ENCODE peak calls at places on chromosomes 13 and 19, in four cellular contexts. One of them, this sample, is unnamed. For H3K4me1, the result is how much of the 10 kb centered on the place peaks cover.

GRCh38 chr19:33767898-33768413 is 28.7 kb upstream of the KCTD15 start:
- DNase-seq in thoracic aorta: no peak
- DNase-seq in GM23248: peak
- DNase-seq in right lobe of liver: no peak
- DNase-seq in this sample: no peak

GRCh38 chr19:56132316-56132822 is 8.7 kb upstream of the ZNF444 start:
- DNase-seq in thoracic aorta: no peak
- DNase-seq in right lobe of liver: no peak
- DNase-seq in GM23248: no peak
- DNase-seq in this sample: no peak

GRCh38 chr19:14432817-14433453 is at the start of gene PKN1:
- DNase-seq in GM23248: peak
- DNase-seq in thoracic aorta: no peak
- DNase-seq in right lobe of liver: peak
- DNase-seq in this sample: peak

GRCh38 chr19:35260694-35261304 is 8.0 kb upstream of the USF2 start:
- DNase-seq in GM23248: no peak
- DNase-seq in thoracic aorta: no peak
- DNase-seq in right lobe of liver: no peak
- DNase-seq in this sample: peak

GRCh38 chr19:46863818-46864629 is 3.2 kb downstream of the ARHGAP35 start:
- DNase-seq in right lobe of liver: no peak
- DNase-seq in GM23248: peak
- DNase-seq in thoracic aorta: no peak
- DNase-seq in this sample: peak

GRCh38 chr19:16853066-16853465 is 23.9 kb downstream of the SIN3B start:
- DNase-seq in GM23248: no peak
- DNase-seq in right lobe of liver: no peak
- DNase-seq in thoracic aorta: no peak
- DNase-seq in this sample: no peak

GRCh38 chr19:3857449-3858003 is 11.3 kb downstream of the ZFR2 start:
- DNase-seq in right lobe of liver: no peak
- DNase-seq in thoracic aorta: no peak
- DNase-seq in GM23248: no peak
- DNase-seq in this sample: no peak

GRCh38 chr13:41691276-41691675 is 233.9 kb downstream of the RGCC start:
- DNase-seq in GM23248: peak
- DNase-seq in right lobe of liver: no peak
- DNase-seq in thoracic aorta: no peak
- DNase-seq in this sample: no peak

GRCh38 chr19:50661675-50662441 is 12.6 kb downstream of the C19orf81 start:
- DNase-seq in right lobe of liver: no peak
- DNase-seq in GM23248: no peak
- DNase-seq in thoracic aorta: no peak
- DNase-seq in this sample: no peak

GRCh38 chr19:1318678-1319471 is 33.2 kb downstream of the EFNA2 start:
- DNase-seq in right lobe of liver: no peak
- DNase-seq in GM23248: no peak
- DNase-seq in thoracic aorta: no peak
- DNase-seq in this sample: no peak
- H3K4me1 ChIP-seq in right lobe of liver: under half
- H3K4me1 ChIP-seq in GM23248: under half
- H3K4me1 ChIP-seq in thoracic aorta: under half
- H3K4me1 ChIP-seq in this sample: under half

DNA sequence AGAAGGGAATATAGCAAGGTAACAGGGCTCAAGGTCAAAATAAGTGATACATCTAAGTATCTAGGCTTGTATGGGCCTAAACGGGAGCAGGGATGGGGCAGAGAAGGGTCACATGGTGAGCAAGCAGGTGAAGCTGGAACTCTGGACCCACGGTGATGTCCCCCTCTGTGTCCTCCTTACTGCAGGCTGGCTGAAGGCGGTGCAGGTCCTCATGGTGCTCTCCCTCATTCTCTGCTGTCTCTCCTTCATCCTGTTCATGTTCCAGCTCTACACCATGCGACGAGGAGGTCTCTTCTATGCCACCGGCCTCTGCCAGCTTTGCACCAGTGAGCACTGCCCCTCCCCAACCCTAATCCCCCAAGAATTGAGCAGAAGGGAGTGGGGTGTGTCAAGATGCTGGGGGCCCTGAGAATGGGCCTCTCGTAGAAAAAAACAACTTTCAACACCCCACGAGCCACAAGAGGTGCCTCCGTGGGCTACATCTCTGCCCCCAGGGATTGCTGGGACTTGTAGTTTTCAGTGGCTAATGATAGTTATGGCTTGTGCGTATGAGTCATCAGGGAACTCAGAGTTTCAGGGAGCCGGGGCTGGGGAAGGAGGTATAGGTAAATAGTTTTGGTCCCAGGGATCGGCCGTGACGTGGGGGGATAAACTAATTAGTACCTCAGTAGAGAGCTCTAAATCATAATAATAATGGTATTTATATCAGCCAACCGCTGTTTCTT is 4.0 kb downstream of the EMP3 start:
- DNase-seq in thoracic aorta: no peak
- DNase-seq in GM23248: peak
- DNase-seq in right lobe of liver: no peak
- DNase-seq in this sample: no peak
- H3K4me1 ChIP-seq in thoracic aorta: under half
- H3K4me1 ChIP-seq in GM23248: under half
- H3K4me1 ChIP-seq in right lobe of liver: under half
- H3K4me1 ChIP-seq in this sample: half or more

GRCh38 chr19:40078377-40078776 is 12.4 kb downstream of the ZNF780A start:
- DNase-seq in thoracic aorta: no peak
- DNase-seq in right lobe of liver: no peak
- DNase-seq in GM23248: peak
- DNase-seq in this sample: no peak

GRCh38 chr19:40084948-40085347 is 5.8 kb downstream of the ZNF780A start:
- DNase-seq in right lobe of liver: no peak
- DNase-seq in thoracic aorta: no peak
- DNase-seq in GM23248: no peak
- DNase-seq in this sample: no peak

GRCh38 chr19:40080289-40080688 is 10.5 kb downstream of the ZNF780A start:
- DNase-seq in right lobe of liver: no peak
- DNase-seq in thoracic aorta: no peak
- DNase-seq in GM23248: no peak
- DNase-seq in this sample: no peak
- H3K4me1 ChIP-seq in right lobe of liver: under half
- H3K4me1 ChIP-seq in thoracic aorta: under half
- H3K4me1 ChIP-seq in GM23248: under half
- H3K4me1 ChIP-seq in this sample: under half

DNA sequence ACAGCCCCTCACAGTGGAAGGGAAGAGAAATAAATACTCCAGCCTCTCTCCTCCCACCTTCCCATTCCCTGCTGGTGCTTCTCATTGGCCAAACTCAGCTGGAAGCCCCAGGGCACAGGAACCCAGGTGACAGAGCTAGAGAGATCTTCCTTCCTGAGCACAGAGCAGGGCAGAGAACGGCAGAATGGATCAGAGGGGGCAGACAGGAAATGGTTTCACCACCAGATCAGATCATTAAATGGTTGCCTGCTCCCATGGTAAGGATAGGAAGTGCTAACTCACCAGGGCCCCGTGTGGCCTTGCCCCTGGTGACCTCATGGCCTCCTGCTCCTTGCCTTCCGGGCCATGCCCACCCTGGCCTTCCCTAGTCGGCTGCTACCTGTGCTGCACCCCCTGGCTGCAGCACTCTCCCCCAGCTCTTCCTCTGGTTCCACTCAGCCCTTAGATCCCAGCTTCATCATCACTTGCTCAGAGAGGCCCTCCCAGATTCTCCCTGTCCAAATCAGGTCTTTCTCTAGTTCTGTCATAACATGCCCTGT is 108.7 kb downstream of the DPF1 start:
- DNase-seq in right lobe of liver: no peak
- DNase-seq in GM23248: no peak
- DNase-seq in thoracic aorta: no peak
- DNase-seq in this sample: no peak
- H3K4me1 ChIP-seq in right lobe of liver: under half
- H3K4me1 ChIP-seq in GM23248: under half
- H3K4me1 ChIP-seq in thoracic aorta: under half
- H3K4me1 ChIP-seq in this sample: under half

This sample was measured in upper lobe of right lung.